ENCODE peak calls at places on chromosome 4, in seven cellular contexts. T is IMR-90, M is Peyer's patch, F is body of pancreas, B is transverse colon, K is heart left ventricle, J is GM12878. U is an unnamed sample.

GRCh38 chr4:174217273-174218126 is 66.0 kb downstream of the FBXO8 start:
- DNase-seq in T (peak), M (no peak), F (peak), B (no peak), K (peak), J (no peak), U (peak)

GRCh38 chr4:52234539-52235174 is 183.6 kb downstream of the SPATA18 start:
- DNase-seq in T (peak), M (no peak), F (no peak), B (no peak), K (no peak), J (no peak), U (peak)

GRCh38 chr4:137961051-137961438 is 281.1 kb downstream of the SLC7A11 start:
- DNase-seq in T (no peak), M (no peak), F (no peak), B (no peak), K (no peak), J (no peak), U (no peak)

GRCh38 chr4:8228319-8229250 is 29.5 kb downstream of the SH3TC1 start:
- DNase-seq in T (peak), M (peak), F (peak), B (peak), K (peak), J (peak), U (peak)

GRCh38 chr4:141416677-141417363 is 196.1 kb downstream of the ZNF330 start:
- DNase-seq in T (peak), M (no peak), F (no peak), B (no peak), K (no peak), J (no peak), U (no peak)

GRCh38 chr4:109574931-109575804 is 15.1 kb downstream of the MCUB start:
- DNase-seq in T (no peak), M (no peak), F (no peak), B (no peak), K (no peak), J (no peak), U (no peak)

GRCh38 chr4:2923141-2923551 is 40.1 kb downstream of the NOP14 start:
- DNase-seq in T (peak), M (no peak), F (no peak), B (no peak), K (peak), J (no peak), U (no peak)

GRCh38 chr4:138053601-138054322 is 188.4 kb downstream of the SLC7A11 start:
- DNase-seq in T (peak), M (no peak), F (no peak), B (no peak), K (no peak), J (no peak), U (peak)

GRCh38 chr4:121155893-121156292 is 8.2 kb downstream of the TNIP3 start:
- DNase-seq in T (peak), M (no peak), F (no peak), B (no peak), K (no peak), J (no peak), U (no peak)

GRCh38 chr4:125735107-125735506 is 420.4 kb downstream of the FAT4 start:
- DNase-seq in T (peak), M (no peak), F (peak), B (no peak), K (peak), J (no peak), U (no peak)

GRCh38 chr4:2651998-2652397 is 104.1 kb downstream of the TNIP2 start:
- DNase-seq in T (no peak), M (no peak), F (no peak), B (no peak), K (no peak), J (no peak), U (no peak)

GRCh38 chr4:94925764-94926347 is 168.1 kb downstream of the BMPR1B start:
- DNase-seq in T (no peak), M (no peak), F (no peak), B (no peak), K (no peak), J (no peak), U (no peak)

GRCh38 chr4:42655921-42656735 is 777 bp downstream of the ATP8A1 start:
- DNase-seq in T (no peak), M (peak), F (peak), B (peak), K (peak), J (no peak), U (peak)

GRCh38 chr4:20137176-20137575 is 114.5 kb upstream of the SLIT2 start:
- DNase-seq in T (peak), M (no peak), F (no peak), B (no peak), K (no peak), J (no peak), U (no peak)

GRCh38 chr4:142815834-142816233 is 30.3 kb downstream of the INPP4B start:
- DNase-seq in T (peak), M (no peak), F (no peak), B (no peak), K (no peak), J (no peak), U (peak)

GRCh38 chr4:95761441-95761840 is 78.5 kb upstream of the PDHA2 start:
- DNase-seq in T (peak), M (no peak), F (no peak), B (no peak), K (no peak), J (no peak), U (no peak)

GRCh38 chr4:86011117-86011516 is 348.7 kb downstream of the MAPK10 start:
- DNase-seq in T (peak), M (no peak), F (no peak), B (no peak), K (no peak), J (no peak), U (no peak)

GRCh38 chr4:118313098-118313497 is 39.7 kb downstream of the PRSS12 start:
- DNase-seq in T (peak), M (no peak), F (no peak), B (no peak), K (no peak), J (no peak), U (no peak)

GRCh38 chr4:141350122-141350904 is 129.6 kb downstream of the ZNF330 start:
- DNase-seq in T (peak), M (no peak), F (peak), B (peak), K (no peak), J (no peak), U (no peak)

GRCh38 chr4:88953400-88953799 is 103.6 kb downstream of the FAM13A start:
- DNase-seq in T (no peak), M (no peak), F (no peak), B (no peak), K (no peak), J (peak), U (no peak)

DNA sequence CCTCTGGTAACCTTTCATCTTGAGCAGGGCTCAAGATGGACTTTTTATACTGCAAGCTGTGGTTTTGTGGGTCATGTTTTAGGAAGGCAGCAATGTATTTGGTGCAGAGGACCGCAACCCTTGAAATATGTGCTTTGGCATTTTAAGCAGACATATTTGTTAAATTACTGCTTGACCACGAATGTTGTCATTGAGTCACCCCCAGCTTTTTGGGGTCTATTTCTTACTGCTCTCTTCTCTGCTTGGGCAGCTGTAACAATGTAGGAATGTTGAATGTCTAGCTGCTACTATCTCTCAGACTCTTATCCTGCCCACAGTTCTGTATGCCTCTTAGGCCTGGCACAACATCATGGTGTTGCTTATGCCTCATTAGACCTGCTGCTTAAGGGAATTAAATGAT is 6.0 kb downstream of the RBPJ start:
- DNase-seq in T (peak), M (no peak), F (no peak), B (no peak), K (no peak), J (no peak), U (no peak)
- H3K4me3 ChIP-seq in T (no peak), M (no peak), F (no peak), B (no peak), K (no peak), J (no peak), U (no peak)

GRCh38 chr4:175536852-175537453 is 275.1 kb downstream of the GPM6A start:
- DNase-seq in T (peak), M (no peak), F (no peak), B (no peak), K (no peak), J (peak), U (no peak)
- TF ChIP-seq CTCF in T (peak), M (peak), F (peak), B (no peak), K (peak), J (peak), U (peak)

GRCh38 chr4:148081267-148081666 is 349.4 kb downstream of the ARHGAP10 start:
- DNase-seq in T (no peak), M (no peak), F (no peak), B (no peak), K (no peak), J (no peak), U (no peak)

GRCh38 chr4:148079945-148080344 is 348.1 kb downstream of the ARHGAP10 start:
- DNase-seq in T (no peak), M (no peak), F (no peak), B (no peak), K (no peak), J (no peak), U (no peak)

GRCh38 chr4:148076964-148077363 is 345.1 kb downstream of the ARHGAP10 start:
- DNase-seq in T (peak), M (no peak), F (no peak), B (no peak), K (no peak), J (no peak), U (no peak)

GRCh38 chr4:148081745-148082144 is 349.9 kb downstream of the ARHGAP10 start:
- DNase-seq in T (no peak), M (no peak), F (no peak), B (no peak), K (no peak), J (no peak), U (no peak)
- TF ChIP-seq POLR2A in T (no peak), M (no peak), F (no peak), B (no peak), K (no peak), J (no peak), U (no peak)

GRCh38 chr4:107994894-107995293 is 5.2 kb downstream of the HADH start:
- DNase-seq in T (no peak), M (no peak), F (no peak), B (no peak), K (no peak), J (no peak), U (no peak)

GRCh38 chr4:107989537-107990386 is at the start of gene HADH:
- DNase-seq in T (peak), M (peak), F (peak), B (peak), K (peak), J (peak), U (peak)

GRCh38 chr4:107989162-107989536 is 540 bp upstream of the HADH start:
- DNase-seq in T (no peak), M (no peak), F (no peak), B (no peak), K (no peak), J (no peak), U (no peak)

GRCh38 chr4:107993969-107994368 is 4.3 kb downstream of the HADH start:
- DNase-seq in T (no peak), M (peak), F (no peak), B (no peak), K (no peak), J (peak), U (no peak)

DNA sequence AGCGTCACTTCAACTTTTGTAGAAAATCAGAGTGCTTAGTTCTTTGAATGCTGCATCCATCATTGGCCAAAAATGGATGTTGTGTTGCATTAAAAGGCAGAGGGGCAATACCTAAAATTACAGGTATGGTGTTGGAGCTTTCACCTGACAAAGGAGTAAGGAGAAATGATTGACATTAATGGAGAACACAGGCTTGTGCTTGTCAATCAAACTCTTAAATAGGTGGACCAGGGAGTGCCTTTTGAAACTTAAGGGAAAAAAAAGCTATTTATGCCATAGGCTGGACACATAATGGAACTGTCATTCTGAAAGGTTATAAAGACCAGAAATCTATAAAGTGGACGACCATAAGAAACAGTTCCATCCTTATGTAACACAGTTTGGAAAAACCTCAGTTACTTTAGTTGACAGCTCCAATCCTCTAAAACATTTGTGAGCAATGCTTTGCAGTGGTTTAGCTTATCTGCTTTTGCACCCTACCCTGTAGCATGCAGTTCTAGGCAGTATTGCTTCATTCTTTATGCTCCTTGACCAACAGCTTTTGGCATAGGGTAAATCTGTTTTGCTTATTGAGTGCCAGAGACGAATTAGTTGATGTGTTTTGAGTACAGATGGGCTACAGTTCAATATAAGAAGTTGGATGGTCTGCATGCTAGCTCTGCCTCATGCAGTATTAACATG is 2.4 kb downstream of the HADH start:
- DNase-seq in T (peak), M (no peak), F (no peak), B (no peak), K (no peak), J (no peak), U (no peak)
- H3K4me3 ChIP-seq in T (no peak), M (no peak), F (no peak), B (no peak), K (peak), J (peak), U (no peak)

GRCh38 chr4:72887152-72887551 is 182.4 kb downstream of the COX18 start:
- DNase-seq in T (no peak), M (no peak), F (no peak), B (no peak), K (no peak), J (no peak), U (no peak)

GRCh38 chr4:72888331-72888730 is 181.2 kb downstream of the COX18 start:
- DNase-seq in T (no peak), M (no peak), F (no peak), B (no peak), K (no peak), J (no peak), U (no peak)

GRCh38 chr4:72886602-72887001 is 182.9 kb downstream of the COX18 start:
- DNase-seq in T (no peak), M (no peak), F (no peak), B (no peak), K (no peak), J (no peak), U (no peak)
- TF ChIP-seq CTCF in T (peak), M (no peak), F (no peak), B (no peak), K (no peak), J (no peak), U (no peak)

GRCh38 chr4:112636688-112637551 is at the start of the genes LARP7 and ZGRF1:
- DNase-seq in T (peak), M (peak), F (peak), B (peak), K (peak), J (peak), U (peak)
- TF ChIP-seq POLR2A in T (peak), M (no peak), F (peak), B (peak), K (no peak), J (peak), U (peak)

U was measured in adrenal gland.